ENCODE peak calls at places on chromosomes 11 and 22, in six cellular contexts. L, A, X, M, G and S are unnamed samples.

GRCh38 chr11:69497221-69497787 is 15.8 kb downstream of the LINC01488 start:
- DNase-seq in L (peak), X (peak), M (peak), G (peak), A (peak), S (peak)

GRCh38 chr11:14413307-14414072 is 54.5 kb upstream of the RRAS2 start:
- DNase-seq in M (peak), G (no peak), L (no peak), X (no peak), A (peak), S (no peak)

GRCh38 chr11:695606-696381 is at the start of gene TMEM80:
- DNase-seq in L (peak), M (peak), A (peak), G (peak), X (peak), S (peak)

GRCh38 chr11:117000741-117001096 is 97.5 kb downstream of the SIK3 start:
- DNase-seq in A (no peak), X (no peak), G (no peak), M (peak), L (no peak), S (peak)

GRCh38 chr11:73787643-73788537 is at the start of gene MRPL48:
- DNase-seq in X (peak), G (peak), M (peak), A (peak), L (peak), S (peak)

GRCh38 chr11:26842883-26843282 is 121.0 kb upstream of the SLC5A12 start:
- DNase-seq in L (no peak), X (no peak), G (no peak), M (peak), A (no peak), S (no peak)

GRCh38 chr11:58958500-58958899 is 19.2 kb downstream of the GLYATL1 start:
- DNase-seq in L (no peak), M (peak), G (no peak), A (no peak), X (no peak), S (peak)

GRCh38 chr22:41479671-41480396 is 10.9 kb downstream of the ACO2 start:
- DNase-seq in M (peak), A (peak), G (no peak), X (peak), L (no peak), S (no peak)

GRCh38 chr22:35477911-35478582 is 62.6 kb upstream of the RASD2 start:
- DNase-seq in A (peak), L (no peak), X (no peak), M (peak), G (peak), S (peak)

GRCh38 chr11:17498475-17498874 is 21.8 kb upstream of the ABCC8 start:
- DNase-seq in M (no peak), X (no peak), G (no peak), L (no peak), A (no peak), S (no peak)
- TF ChIP-seq CTCF in M (no peak), X (no peak), G (no peak), L (no peak), A (peak), S (peak)

DNA sequence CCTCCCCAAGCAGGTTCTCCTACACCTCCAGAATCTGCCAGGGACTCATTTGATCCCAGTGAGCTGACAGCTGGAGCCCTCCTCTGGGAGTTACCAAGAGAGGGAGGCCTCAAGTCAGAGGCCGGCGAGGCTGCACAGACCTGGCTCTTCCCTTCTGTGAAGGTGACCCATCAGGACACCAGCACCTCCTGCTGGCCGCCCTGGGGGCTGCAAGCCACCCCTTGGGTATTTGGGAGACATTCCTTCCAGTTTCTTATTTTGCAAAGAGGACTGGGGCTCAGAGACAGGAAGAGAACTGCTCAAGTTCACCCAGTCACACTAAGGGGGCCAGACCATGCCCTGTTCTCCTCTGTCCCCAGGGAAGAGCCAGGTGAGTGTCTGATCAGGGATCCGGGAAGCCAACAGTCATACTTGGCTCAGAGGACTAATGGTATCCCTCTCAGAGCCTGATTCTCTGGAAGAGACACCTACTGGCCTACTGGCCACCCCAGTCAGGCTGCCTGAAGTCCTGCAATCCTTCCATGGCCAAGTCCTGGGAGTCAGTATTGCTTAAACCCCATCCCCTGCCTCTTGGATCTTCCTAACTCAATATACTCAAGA is 40.5 kb upstream of the RIC3 start:
- DNase-seq in X (no peak), A (no peak), L (no peak), M (no peak), G (no peak), S (no peak)
- TF ChIP-seq CTCF in X (no peak), A (peak), L (peak), M (peak), G (no peak), S (peak)

GRCh38 chr11:132396318-132396717 is 1025.9 kb downstream of the NTM start:
- DNase-seq in G (no peak), X (no peak), L (no peak), A (no peak), M (no peak), S (no peak)

GRCh38 chr11:132405728-132406127 is 1035.3 kb downstream of the NTM start:
- DNase-seq in X (no peak), A (no peak), M (no peak), L (no peak), G (no peak), S (no peak)

DNA sequence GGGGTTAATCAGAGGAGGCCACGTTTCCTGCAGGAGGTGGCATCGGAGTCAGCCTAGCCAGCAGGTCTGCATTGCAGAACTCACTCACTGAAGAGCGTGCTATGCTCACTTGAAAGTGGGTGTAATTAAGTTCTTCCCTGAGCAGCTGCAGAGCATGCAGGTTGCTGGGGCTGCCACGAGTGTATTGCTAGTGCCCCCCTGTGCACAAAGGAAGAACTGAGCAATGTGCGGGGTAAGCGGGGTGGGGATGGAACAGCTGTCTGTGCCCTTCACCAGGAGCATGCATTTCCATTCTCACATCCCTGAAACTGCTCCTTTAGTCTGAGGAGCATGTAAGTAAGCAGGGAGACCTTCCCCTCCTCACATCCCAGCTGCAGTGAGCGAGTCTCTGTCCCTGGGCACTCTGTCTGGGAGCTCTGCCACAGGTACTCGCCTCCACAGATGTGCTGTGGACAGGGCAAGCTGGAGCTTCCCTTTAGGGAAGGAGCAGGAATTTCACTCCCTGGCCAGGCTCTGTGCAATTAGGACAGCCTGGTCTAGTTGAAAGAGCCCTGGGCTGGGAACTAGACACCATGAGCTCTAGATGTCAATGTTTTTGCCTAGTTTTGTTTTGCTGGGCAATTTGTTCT is 1031.8 kb downstream of the NTM start:
- DNase-seq in X (no peak), A (peak), L (no peak), M (no peak), G (no peak), S (peak)
- TF ChIP-seq CTCF in X (no peak), A (peak), L (no peak), M (no peak), G (no peak), S (peak)

DNA sequence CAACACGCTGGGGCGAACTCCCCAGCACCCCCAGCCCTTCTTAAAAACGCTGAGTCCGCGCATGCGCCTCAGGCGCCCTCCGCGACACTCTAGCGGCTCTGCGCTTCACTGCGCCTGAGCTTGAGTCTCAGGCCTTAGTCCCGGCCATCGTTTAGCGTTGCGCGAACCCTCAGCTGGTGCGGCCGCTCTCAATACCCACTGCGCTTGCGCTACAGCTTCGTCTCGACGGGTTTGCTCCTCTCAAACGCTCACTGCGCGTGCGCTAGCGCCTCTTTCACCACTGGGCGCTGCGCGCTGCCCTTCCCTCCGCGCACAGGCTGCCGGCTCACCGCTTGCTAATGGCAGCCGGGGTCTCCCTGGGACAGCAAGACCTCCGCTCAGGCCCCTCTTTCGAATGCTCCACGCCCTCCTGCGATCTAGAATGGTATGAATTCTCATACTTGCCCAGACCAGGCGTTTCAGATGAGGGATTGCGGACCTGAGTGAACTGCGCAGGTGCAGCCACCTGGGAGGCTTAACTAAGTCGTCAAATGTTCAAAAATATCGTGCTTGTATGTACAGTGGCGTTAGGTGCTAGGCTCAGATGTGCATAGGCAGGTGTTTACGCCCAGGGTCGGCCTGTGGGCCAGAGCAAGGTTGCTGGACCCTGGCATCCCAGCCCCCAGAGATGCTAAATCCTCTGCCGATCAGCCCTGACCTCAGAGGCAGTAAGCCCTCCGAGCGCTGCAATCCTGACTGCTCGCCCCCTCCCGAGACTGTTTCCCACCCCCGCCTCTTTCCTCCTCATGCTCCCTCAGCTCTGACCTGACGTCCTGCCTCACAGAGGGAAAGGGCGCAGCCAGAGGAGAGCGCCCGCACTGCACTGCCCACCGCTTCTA is at the start of gene SLC2A11:
- DNase-seq in L (peak), X (peak), A (peak), M (peak), G (peak), S (peak)
- TF ChIP-seq CTCF in L (no peak), X (peak), A (peak), M (peak), G (peak), S (peak)